ENCODE peak calls at places on chromosomes 2 and 18, in six cellular contexts. One of them, this sample, is unnamed.

GRCh38 chr18:79400591-79401381 is 5.1 kb downstream of the NFATC1 start:
- DNase-seq in upper lobe of right lung: peak
- DNase-seq in brain microvascular endothelial cell: no peak
- DNase-seq in gastrocnemius medialis: no peak
- DNase-seq in left ventricle myocardium inferior: peak
- DNase-seq in IMR-90: no peak
- DNase-seq in this sample: no peak

GRCh38 chr18:12293831-12294230 is 14.2 kb upstream of the TUBB6 start:
- DNase-seq in upper lobe of right lung: peak
- DNase-seq in brain microvascular endothelial cell: no peak
- DNase-seq in gastrocnemius medialis: no peak
- DNase-seq in left ventricle myocardium inferior: no peak
- DNase-seq in IMR-90: no peak
- DNase-seq in this sample: no peak

GRCh38 chr2:95670167-95670566 is 78.4 kb downstream of the TRIM43 start:
- DNase-seq in upper lobe of right lung: no peak
- DNase-seq in brain microvascular endothelial cell: peak
- DNase-seq in gastrocnemius medialis: no peak
- DNase-seq in left ventricle myocardium inferior: no peak
- DNase-seq in IMR-90: peak
- DNase-seq in this sample: no peak

GRCh38 chr18:26555804-26556553 is 7.6 kb upstream of the KCTD1 start:
- DNase-seq in upper lobe of right lung: no peak
- DNase-seq in brain microvascular endothelial cell: no peak
- DNase-seq in gastrocnemius medialis: no peak
- DNase-seq in left ventricle myocardium inferior: no peak
- DNase-seq in IMR-90: no peak
- DNase-seq in this sample: no peak

GRCh38 chr2:43136011-43136799 is 90.2 kb downstream of the ZFP36L2 start:
- DNase-seq in upper lobe of right lung: peak
- DNase-seq in brain microvascular endothelial cell: no peak
- DNase-seq in gastrocnemius medialis: no peak
- DNase-seq in left ventricle myocardium inferior: no peak
- DNase-seq in IMR-90: no peak
- DNase-seq in this sample: no peak

GRCh38 chr2:182672471-182673165 is 43.4 kb upstream of the DNAJC10 start:
- DNase-seq in upper lobe of right lung: no peak
- DNase-seq in brain microvascular endothelial cell: peak
- DNase-seq in gastrocnemius medialis: no peak
- DNase-seq in left ventricle myocardium inferior: no peak
- DNase-seq in IMR-90: peak
- DNase-seq in this sample: no peak

GRCh38 chr2:54931473-54931872 is 118.8 kb downstream of the RTN4 start:
- DNase-seq in upper lobe of right lung: no peak
- DNase-seq in brain microvascular endothelial cell: no peak
- DNase-seq in gastrocnemius medialis: no peak
- DNase-seq in left ventricle myocardium inferior: no peak
- DNase-seq in IMR-90: no peak
- DNase-seq in this sample: no peak

GRCh38 chr2:102488063-102488462 is 15.0 kb downstream of the SLC9A4 start:
- DNase-seq in upper lobe of right lung: no peak
- DNase-seq in brain microvascular endothelial cell: peak
- DNase-seq in gastrocnemius medialis: no peak
- DNase-seq in left ventricle myocardium inferior: no peak
- DNase-seq in IMR-90: peak
- DNase-seq in this sample: peak

GRCh38 chr2:42185200-42185921 is 16.2 kb downstream of the EML4 start:
- DNase-seq in upper lobe of right lung: no peak
- DNase-seq in brain microvascular endothelial cell: no peak
- DNase-seq in gastrocnemius medialis: no peak
- DNase-seq in left ventricle myocardium inferior: no peak
- DNase-seq in IMR-90: peak
- DNase-seq in this sample: no peak

GRCh38 chr2:233404227-233404626 is 49.9 kb downstream of the DGKD start:
- DNase-seq in upper lobe of right lung: no peak
- DNase-seq in brain microvascular endothelial cell: no peak
- DNase-seq in gastrocnemius medialis: no peak
- DNase-seq in left ventricle myocardium inferior: no peak
- DNase-seq in IMR-90: peak
- DNase-seq in this sample: no peak

GRCh38 chr18:7830468-7830867 is 263.4 kb downstream of the PTPRM start:
- DNase-seq in upper lobe of right lung: no peak
- DNase-seq in brain microvascular endothelial cell: no peak
- DNase-seq in gastrocnemius medialis: no peak
- DNase-seq in left ventricle myocardium inferior: no peak
- DNase-seq in IMR-90: no peak
- DNase-seq in this sample: no peak

GRCh38 chr2:120392923-120393322 is 47.0 kb downstream of the INHBB start:
- DNase-seq in upper lobe of right lung: no peak
- DNase-seq in brain microvascular endothelial cell: no peak
- DNase-seq in gastrocnemius medialis: no peak
- DNase-seq in left ventricle myocardium inferior: no peak
- DNase-seq in IMR-90: no peak
- DNase-seq in this sample: no peak

GRCh38 chr2:240060977-240061591 is 7.8 kb upstream of the OR6B3 start:
- DNase-seq in upper lobe of right lung: no peak
- DNase-seq in brain microvascular endothelial cell: peak
- DNase-seq in gastrocnemius medialis: no peak
- DNase-seq in left ventricle myocardium inferior: no peak
- DNase-seq in IMR-90: peak
- DNase-seq in this sample: peak

GRCh38 chr2:227038550-227039189 is 125.3 kb downstream of the COL4A4 start:
- DNase-seq in upper lobe of right lung: no peak
- DNase-seq in brain microvascular endothelial cell: no peak
- DNase-seq in gastrocnemius medialis: no peak
- DNase-seq in left ventricle myocardium inferior: no peak
- DNase-seq in IMR-90: no peak
- DNase-seq in this sample: no peak

GRCh38 chr2:8370258-8370802 is 311.5 kb upstream of the ID2 start:
- DNase-seq in upper lobe of right lung: no peak
- DNase-seq in brain microvascular endothelial cell: no peak
- DNase-seq in gastrocnemius medialis: no peak
- DNase-seq in left ventricle myocardium inferior: no peak
- DNase-seq in IMR-90: no peak
- DNase-seq in this sample: peak

GRCh38 chr2:81097361-81097760 is 792.8 kb upstream of the LRRTM1 start:
- DNase-seq in upper lobe of right lung: no peak
- DNase-seq in brain microvascular endothelial cell: no peak
- DNase-seq in gastrocnemius medialis: no peak
- DNase-seq in left ventricle myocardium inferior: no peak
- DNase-seq in IMR-90: no peak
- DNase-seq in this sample: no peak

GRCh38 chr2:239464166-239465016 is 63.6 kb upstream of the HDAC4 start:
- DNase-seq in upper lobe of right lung: peak
- DNase-seq in brain microvascular endothelial cell: no peak
- DNase-seq in gastrocnemius medialis: no peak
- DNase-seq in left ventricle myocardium inferior: no peak
- DNase-seq in IMR-90: no peak
- DNase-seq in this sample: no peak

GRCh38 chr2:165825041-165825440 is 31.0 kb upstream of the GALNT3 start:
- DNase-seq in upper lobe of right lung: no peak
- DNase-seq in brain microvascular endothelial cell: peak
- DNase-seq in gastrocnemius medialis: no peak
- DNase-seq in left ventricle myocardium inferior: no peak
- DNase-seq in IMR-90: peak
- DNase-seq in this sample: no peak

GRCh38 chr2:64312622-64312948 is 141.4 kb upstream of the LGALSL start:
- DNase-seq in upper lobe of right lung: no peak
- DNase-seq in brain microvascular endothelial cell: no peak
- DNase-seq in gastrocnemius medialis: no peak
- DNase-seq in left ventricle myocardium inferior: no peak
- DNase-seq in IMR-90: no peak
- DNase-seq in this sample: no peak

GRCh38 chr2:175766880-175767279 is 235.2 kb downstream of the LNPK start:
- DNase-seq in upper lobe of right lung: no peak
- DNase-seq in brain microvascular endothelial cell: peak
- DNase-seq in gastrocnemius medialis: no peak
- DNase-seq in left ventricle myocardium inferior: no peak
- DNase-seq in IMR-90: peak
- DNase-seq in this sample: no peak

GRCh38 chr2:190835303-190835930 is 45.2 kb upstream of the GLS start:
- DNase-seq in upper lobe of right lung: no peak
- DNase-seq in brain microvascular endothelial cell: peak
- DNase-seq in gastrocnemius medialis: no peak
- DNase-seq in left ventricle myocardium inferior: peak
- DNase-seq in IMR-90: peak
- DNase-seq in this sample: no peak

GRCh38 chr2:197925204-197925603 is 120.8 kb downstream of the PLCL1 start:
- DNase-seq in upper lobe of right lung: no peak
- DNase-seq in brain microvascular endothelial cell: no peak
- DNase-seq in gastrocnemius medialis: no peak
- DNase-seq in left ventricle myocardium inferior: no peak
- DNase-seq in IMR-90: no peak
- DNase-seq in this sample: no peak

GRCh38 chr2:18345848-18346247 is 214.6 kb downstream of the RDH14 start:
- DNase-seq in upper lobe of right lung: peak
- DNase-seq in brain microvascular endothelial cell: no peak
- DNase-seq in gastrocnemius medialis: no peak
- DNase-seq in left ventricle myocardium inferior: no peak
- DNase-seq in IMR-90: peak
- DNase-seq in this sample: no peak

DNA sequence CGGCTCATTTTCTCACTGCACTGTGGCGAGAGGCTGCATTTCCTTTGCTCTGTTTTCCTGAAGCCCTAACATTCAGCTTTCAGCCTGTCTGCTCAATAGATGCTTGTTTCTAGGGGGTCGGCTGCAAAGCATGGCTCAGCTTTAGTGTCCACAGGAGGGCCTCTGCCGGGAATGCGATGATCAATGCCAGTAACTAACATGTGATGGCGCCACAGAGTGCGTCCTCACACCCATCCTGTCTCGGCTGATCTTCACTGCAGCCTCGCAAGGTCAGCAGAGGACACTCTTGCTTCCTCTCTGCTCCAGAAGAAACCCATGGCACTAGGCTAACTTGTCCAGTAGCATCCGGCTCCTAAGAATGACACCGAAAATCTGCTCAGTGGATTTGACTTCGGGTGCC is 156.4 kb upstream of the PXDN start:
- DNase-seq in upper lobe of right lung: no peak
- DNase-seq in brain microvascular endothelial cell: no peak
- DNase-seq in gastrocnemius medialis: no peak
- DNase-seq in left ventricle myocardium inferior: no peak
- DNase-seq in IMR-90: no peak
- DNase-seq in this sample: no peak
- TF ChIP-seq CTCF in upper lobe of right lung: no peak
- TF ChIP-seq CTCF in brain microvascular endothelial cell: peak
- TF ChIP-seq CTCF in gastrocnemius medialis: no peak
- TF ChIP-seq CTCF in left ventricle myocardium inferior: no peak
- TF ChIP-seq CTCF in IMR-90: no peak
- TF ChIP-seq CTCF in this sample: no peak

DNA sequence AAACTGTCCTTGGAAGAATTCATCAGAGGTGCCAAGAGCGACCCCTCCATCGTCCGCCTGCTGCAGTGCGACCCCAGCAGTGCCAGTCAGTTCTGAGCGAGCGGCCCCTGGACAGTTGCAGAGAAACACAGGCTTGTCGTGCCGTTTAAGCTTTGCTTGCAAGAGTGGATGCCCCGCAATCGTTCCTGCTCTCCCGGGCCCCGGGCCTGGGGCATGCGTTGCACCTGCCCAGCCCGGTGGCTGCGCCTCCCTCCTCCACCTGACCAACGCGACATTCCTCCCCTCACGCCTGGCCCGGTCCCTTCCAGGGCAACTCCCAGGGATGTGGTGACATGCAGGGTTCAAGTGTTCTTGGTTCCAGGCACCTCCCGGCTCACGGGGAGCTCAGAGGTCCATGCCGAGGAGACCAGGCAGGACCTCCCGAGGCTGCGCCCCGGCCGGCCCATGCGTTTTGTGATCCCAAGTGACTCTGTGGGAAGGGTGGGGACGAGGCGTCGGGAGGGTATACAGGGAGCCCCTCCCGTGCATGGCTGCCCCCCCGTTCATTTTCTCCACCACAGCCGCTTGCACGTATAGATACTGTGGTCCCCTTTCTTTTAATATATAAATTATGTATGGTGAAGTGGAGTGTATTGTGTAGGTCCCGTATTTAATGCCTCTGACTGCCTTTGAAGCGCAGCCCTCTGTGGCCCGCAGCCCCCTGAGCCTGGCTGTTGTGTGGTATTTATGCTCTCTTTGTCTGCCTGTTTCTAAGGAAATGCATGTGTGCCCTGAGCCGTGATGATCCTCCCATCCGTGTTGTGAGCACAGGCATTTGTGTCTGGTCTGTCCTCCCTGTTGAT is 21.2 kb downstream of the ODC1 start:
- DNase-seq in upper lobe of right lung: no peak
- DNase-seq in brain microvascular endothelial cell: no peak
- DNase-seq in gastrocnemius medialis: no peak
- DNase-seq in left ventricle myocardium inferior: no peak
- DNase-seq in IMR-90: no peak
- DNase-seq in this sample: no peak
- H3K4me3 ChIP-seq in upper lobe of right lung: no peak
- H3K4me3 ChIP-seq in brain microvascular endothelial cell: no peak
- H3K4me3 ChIP-seq in gastrocnemius medialis: no peak
- H3K4me3 ChIP-seq in left ventricle myocardium inferior: no peak
- H3K4me3 ChIP-seq in IMR-90: no peak
- H3K4me3 ChIP-seq in this sample: no peak

GRCh38 chr2:105118960-105119359 is 81.1 kb downstream of the MRPS9 start:
- DNase-seq in upper lobe of right lung: no peak
- DNase-seq in brain microvascular endothelial cell: no peak
- DNase-seq in gastrocnemius medialis: no peak
- DNase-seq in left ventricle myocardium inferior: no peak
- DNase-seq in IMR-90: no peak
- DNase-seq in this sample: no peak
- TF ChIP-seq CTCF in upper lobe of right lung: no peak
- TF ChIP-seq CTCF in brain microvascular endothelial cell: peak
- TF ChIP-seq CTCF in gastrocnemius medialis: no peak
- TF ChIP-seq CTCF in left ventricle myocardium inferior: peak
- TF ChIP-seq CTCF in IMR-90: peak
- TF ChIP-seq CTCF in this sample: no peak

GRCh38 chr2:29977284-29977683 is 55.9 kb upstream of the ALK start:
- DNase-seq in upper lobe of right lung: no peak
- DNase-seq in brain microvascular endothelial cell: no peak
- DNase-seq in gastrocnemius medialis: no peak
- DNase-seq in left ventricle myocardium inferior: no peak
- DNase-seq in IMR-90: no peak
- DNase-seq in this sample: no peak
- H3K4me3 ChIP-seq in upper lobe of right lung: no peak
- H3K4me3 ChIP-seq in brain microvascular endothelial cell: no peak
- H3K4me3 ChIP-seq in gastrocnemius medialis: no peak
- H3K4me3 ChIP-seq in left ventricle myocardium inferior: no peak
- H3K4me3 ChIP-seq in IMR-90: no peak
- H3K4me3 ChIP-seq in this sample: no peak

DNA sequence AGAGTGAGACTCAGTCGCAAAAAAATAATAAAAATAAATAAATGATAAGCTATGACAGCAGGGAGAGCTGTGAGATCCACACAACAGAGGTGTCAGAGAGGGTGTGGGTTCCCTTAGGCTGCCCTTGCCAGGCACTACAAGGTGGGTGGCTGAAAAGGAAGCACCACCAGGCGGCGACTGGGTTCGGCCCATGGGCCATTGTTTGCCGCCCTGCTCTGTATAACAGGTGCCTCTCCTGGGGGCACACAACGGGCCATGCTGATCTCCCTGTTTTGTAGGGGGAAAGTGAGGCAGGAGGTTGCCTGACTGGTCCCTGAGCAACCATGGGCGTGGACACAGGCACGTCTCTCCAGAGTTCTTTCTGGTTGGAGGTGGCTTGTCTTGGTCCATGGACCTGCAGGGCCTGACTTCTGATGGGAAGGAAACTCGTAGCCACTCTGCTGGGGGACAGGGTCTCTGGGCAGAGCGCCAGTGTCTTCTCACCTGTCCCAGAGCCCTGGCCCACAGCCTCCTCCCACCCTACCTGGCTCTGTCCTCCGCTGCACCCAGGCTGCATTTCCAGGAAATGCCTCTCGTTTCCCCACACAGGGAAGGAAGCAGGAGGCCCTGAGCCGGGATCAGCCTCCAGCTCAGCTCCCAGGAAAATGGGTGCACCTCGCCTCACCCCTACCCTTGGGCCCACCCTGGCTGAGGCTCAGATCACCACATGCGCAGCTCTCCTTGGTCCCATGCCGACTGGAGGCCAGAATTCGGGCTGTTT is 109.6 kb upstream of the ODC1 start:
- DNase-seq in upper lobe of right lung: no peak
- DNase-seq in brain microvascular endothelial cell: no peak
- DNase-seq in gastrocnemius medialis: no peak
- DNase-seq in left ventricle myocardium inferior: no peak
- DNase-seq in IMR-90: no peak
- DNase-seq in this sample: peak
- TF ChIP-seq CTCF in upper lobe of right lung: no peak
- TF ChIP-seq CTCF in brain microvascular endothelial cell: no peak
- TF ChIP-seq CTCF in gastrocnemius medialis: no peak
- TF ChIP-seq CTCF in left ventricle myocardium inferior: no peak
- TF ChIP-seq CTCF in IMR-90: no peak
- TF ChIP-seq CTCF in this sample: no peak

This sample was measured in lower leg skin.